ENCODE peak calls at places on chromosomes 12 and 14, in nine cellular contexts. X is neural progenitor cell; U is CD8-positive, alpha-beta memory T cell; O is hepatocyte; H is right cardiac atrium; E is tibial nerve; S is ovary; B is uterus; D is GM06990. J is an unnamed sample. For H3K27me3, the result is how much of the 10 kb centered on the place peaks cover.

GRCh38 chr14:65961004-65961403 is 525.2 kb upstream of the CCDC196 start:
- DNase-seq in X (peak), U (peak), O (peak), H (peak), E (no peak), S (no peak), B (peak), D (peak), J (no peak)

GRCh38 chr12:109185441-109185840 is 69.1 kb downstream of the ACACB start:
- DNase-seq in X (no peak), U (no peak), O (no peak), H (no peak), E (no peak), S (no peak), B (no peak), D (no peak), J (no peak)

GRCh38 chr12:25189656-25190055 is 5.3 kb downstream of the DNAI7 start:
- DNase-seq in X (no peak), U (no peak), O (no peak), H (no peak), E (no peak), S (no peak), B (no peak), D (no peak), J (no peak)

GRCh38 chr12:20525064-20525610 is 156.8 kb downstream of the PDE3A start:
- DNase-seq in X (no peak), U (no peak), O (no peak), H (no peak), E (no peak), S (no peak), B (no peak), D (no peak), J (no peak)

GRCh38 chr14:34999500-34999899 is 16.7 kb downstream of the SRP54 start:
- DNase-seq in X (no peak), U (no peak), O (no peak), H (no peak), E (no peak), S (no peak), B (no peak), D (no peak), J (no peak)

GRCh38 chr14:74570696-74571095 is 41.3 kb downstream of the LTBP2 start:
- DNase-seq in X (no peak), U (no peak), O (no peak), H (no peak), E (no peak), S (peak), B (no peak), D (no peak), J (no peak)

GRCh38 chr14:39621223-39621622 is 189.0 kb upstream of the FBXO33 start:
- DNase-seq in X (no peak), U (no peak), O (no peak), H (no peak), E (no peak), S (no peak), B (no peak), D (no peak), J (no peak)

GRCh38 chr12:81088221-81088620 is 10.3 kb downstream of the ACSS3 start:
- DNase-seq in X (no peak), U (no peak), O (no peak), H (no peak), E (no peak), S (no peak), B (no peak), D (no peak), J (no peak)

GRCh38 chr14:67487937-67488893 is at the start of gene TMEM229B:
- DNase-seq in X (no peak), U (peak), O (no peak), H (peak), E (no peak), S (no peak), B (no peak), D (peak), J (no peak)

GRCh38 chr14:43406936-43407335 is 1100.1 kb downstream of the FSCB start:
- DNase-seq in X (no peak), U (no peak), O (no peak), H (no peak), E (no peak), S (no peak), B (no peak), D (no peak), J (no peak)

GRCh38 chr14:59768855-59769254 is 101.7 kb downstream of the RTN1 start:
- DNase-seq in X (no peak), U (no peak), O (no peak), H (no peak), E (no peak), S (no peak), B (no peak), D (no peak), J (no peak)

GRCh38 chr12:64171715-64172114 is 50.4 kb downstream of the KICS2 start:
- DNase-seq in X (no peak), U (no peak), O (no peak), H (no peak), E (no peak), S (no peak), B (no peak), D (no peak), J (no peak)

GRCh38 chr14:95075789-95076188 is 81.5 kb downstream of the DICER1 start:
- DNase-seq in X (no peak), U (no peak), O (no peak), H (no peak), E (no peak), S (no peak), B (no peak), D (no peak), J (no peak)

GRCh38 chr14:78254911-78255431 is 84.8 kb downstream of the NRXN3 start:
- DNase-seq in X (no peak), U (no peak), O (no peak), H (no peak), E (no peak), S (no peak), B (no peak), D (peak), J (peak)

GRCh38 chr12:42588981-42589464 is 523 bp downstream of the PRICKLE1 start:
- DNase-seq in X (peak), U (no peak), O (peak), H (peak), E (peak), S (peak), B (peak), D (peak), J (no peak)

GRCh38 chr12:114679942-114680341 is 4.0 kb downstream of the TBX3 start:
- DNase-seq in X (no peak), U (no peak), O (no peak), H (no peak), E (no peak), S (no peak), B (no peak), D (no peak), J (no peak)

GRCh38 chr14:55802986-55803431 is 223.0 kb downstream of the KTN1 start:
- DNase-seq in X (no peak), U (no peak), O (peak), H (no peak), E (no peak), S (no peak), B (no peak), D (no peak), J (no peak)

GRCh38 chr12:99767809-99768208 is 120.3 kb downstream of the GARIN6 start:
- DNase-seq in X (no peak), U (no peak), O (peak), H (no peak), E (no peak), S (no peak), B (no peak), D (no peak), J (no peak)

GRCh38 chr14:63800651-63801385 is 52.0 kb upstream of the SYNE2 start:
- DNase-seq in X (no peak), U (no peak), O (no peak), H (no peak), E (no peak), S (no peak), B (no peak), D (no peak), J (no peak)

GRCh38 chr12:13000616-13000934 is 510 bp upstream of the HEBP1 start:
- DNase-seq in X (peak), U (no peak), O (no peak), H (no peak), E (no peak), S (no peak), B (no peak), D (no peak), J (no peak)

GRCh38 chr12:121983546-121984205 is 38.0 kb upstream of the BCL7A start:
- DNase-seq in X (no peak), U (no peak), O (no peak), H (no peak), E (no peak), S (no peak), B (no peak), D (no peak), J (no peak)

GRCh38 chr14:101087614-101088394 is 184.3 kb upstream of the RTL1 start:
- DNase-seq in X (no peak), U (no peak), O (no peak), H (peak), E (no peak), S (no peak), B (no peak), D (no peak), J (no peak)

GRCh38 chr14:79011091-79011919 is 841.1 kb downstream of the NRXN3 start:
- DNase-seq in X (peak), U (no peak), O (peak), H (no peak), E (no peak), S (no peak), B (no peak), D (no peak), J (peak)

GRCh38 chr14:36661506-36662257 is at the start of gene PAX9:
- DNase-seq in X (peak), U (peak), O (peak), H (peak), E (peak), S (no peak), B (peak), D (peak), J (peak)

GRCh38 chr14:36663404-36664321 is 2.0 kb downstream of the PAX9 start:
- DNase-seq in X (peak), U (no peak), O (no peak), H (no peak), E (no peak), S (no peak), B (no peak), D (no peak), J (no peak)

GRCh38 chr14:36660736-36661505 is 739 bp upstream of the PAX9 start:
- DNase-seq in X (no peak), U (no peak), O (no peak), H (peak), E (no peak), S (no peak), B (no peak), D (no peak), J (no peak)

GRCh38 chr14:36662543-36663403 is 1.1 kb downstream of the PAX9 start:
- DNase-seq in X (peak), U (no peak), O (no peak), H (no peak), E (no peak), S (no peak), B (no peak), D (no peak), J (no peak)

DNA sequence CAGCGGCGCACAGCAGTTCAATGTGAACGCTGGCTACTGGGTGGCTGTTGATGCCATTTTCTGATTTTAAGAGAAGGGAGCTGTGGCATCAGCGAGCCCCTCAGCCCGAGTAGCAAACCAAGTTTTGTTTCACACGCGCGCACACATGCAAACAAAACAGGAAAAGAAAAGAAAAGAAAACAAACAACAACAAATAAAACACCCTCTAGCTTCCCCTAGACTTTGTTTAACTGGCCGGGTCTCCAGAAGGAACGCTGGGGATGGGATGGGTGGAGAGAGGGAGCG is 540 bp downstream of the PAX9 start:
- DNase-seq in X (no peak), U (no peak), O (no peak), H (no peak), E (no peak), S (no peak), B (no peak), D (no peak), J (no peak)
- H3K4me3 ChIP-seq in X (peak), U (no peak), O (peak), H (peak), E (peak), S (peak), B (no peak), D (no peak), J (peak)

GRCh38 chr14:72825486-72825885 is 68.4 kb downstream of the DPF3 start:
- DNase-seq in X (no peak), U (no peak), O (no peak), H (no peak), E (no peak), S (no peak), B (no peak), D (no peak), J (no peak)

GRCh38 chr14:72824051-72824450 is 69.8 kb downstream of the DPF3 start:
- DNase-seq in X (no peak), U (no peak), O (no peak), H (no peak), E (no peak), S (no peak), B (no peak), D (no peak), J (no peak)

GRCh38 chr14:72828604-72829003 is 65.3 kb downstream of the DPF3 start:
- DNase-seq in X (no peak), U (no peak), O (no peak), H (no peak), E (no peak), S (no peak), B (no peak), D (no peak), J (no peak)

GRCh38 chr14:72822946-72823611 is 70.8 kb downstream of the DPF3 start:
- DNase-seq in X (no peak), U (no peak), O (no peak), H (peak), E (no peak), S (no peak), B (no peak), D (no peak), J (no peak)

DNA sequence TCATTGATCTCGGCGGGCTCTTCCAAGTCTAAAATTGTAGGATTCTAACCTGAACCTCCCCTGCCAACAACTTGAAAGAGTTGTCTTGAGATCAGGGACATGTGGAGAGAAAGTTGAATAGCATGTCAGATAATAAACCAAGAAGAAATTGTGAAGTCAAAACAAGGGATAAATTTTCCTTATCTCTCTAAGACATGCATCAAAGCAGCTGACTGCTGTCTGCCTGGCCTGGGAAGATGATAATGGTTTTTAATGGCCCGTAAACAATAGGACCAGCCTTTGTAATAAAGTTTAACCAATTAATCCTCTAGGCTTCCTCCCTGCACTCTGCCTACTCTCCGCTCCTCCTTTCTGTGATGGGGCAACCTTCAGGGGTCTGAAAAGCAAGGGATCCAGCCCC is 67.9 kb downstream of the DPF3 start:
- DNase-seq in X (no peak), U (no peak), O (no peak), H (no peak), E (no peak), S (no peak), B (no peak), D (no peak), J (no peak)
- H3K27me3 ChIP-seq in X (under half), U (under half), O (under half), H (under half), E (under half), S (under half), B (under half), D (under half), J (under half)

GRCh38 chr12:55932546-55932919 is 1.6 kb downstream of the DGKA start:
- DNase-seq in X (no peak), U (peak), O (no peak), H (no peak), E (no peak), S (no peak), B (no peak), D (no peak), J (no peak)
- H3K4me3 ChIP-seq in X (peak), U (peak), O (peak), H (peak), E (peak), S (peak), B (peak), D (peak), J (peak)

GRCh38 chr12:14852880-14853279 is 9.6 kb upstream of the ART4 start:
- DNase-seq in X (no peak), U (no peak), O (no peak), H (no peak), E (no peak), S (no peak), B (no peak), D (no peak), J (no peak)
- H3K27me3 ChIP-seq in X (under half), U (under half), O (under half), H (under half), E (under half), S (under half), B (under half), D (under half), J (under half)

GRCh38 chr14:23071975-23072539 is 14.7 kb upstream of the CDH24 start:
- DNase-seq in X (peak), U (no peak), O (peak), H (peak), E (no peak), S (no peak), B (no peak), D (no peak), J (no peak)

GRCh38 chr14:23071244-23071974 is 14.1 kb upstream of the CDH24 start:
- DNase-seq in X (peak), U (peak), O (peak), H (peak), E (peak), S (peak), B (peak), D (peak), J (peak)

GRCh38 chr14:23068792-23069412 is 11.6 kb upstream of the CDH24 start:
- DNase-seq in X (peak), U (peak), O (peak), H (peak), E (peak), S (peak), B (peak), D (no peak), J (peak)

GRCh38 chr14:23069413-23069806 is 12.1 kb upstream of the CDH24 start:
- DNase-seq in X (no peak), U (no peak), O (no peak), H (no peak), E (no peak), S (no peak), B (no peak), D (no peak), J (no peak)

DNA sequence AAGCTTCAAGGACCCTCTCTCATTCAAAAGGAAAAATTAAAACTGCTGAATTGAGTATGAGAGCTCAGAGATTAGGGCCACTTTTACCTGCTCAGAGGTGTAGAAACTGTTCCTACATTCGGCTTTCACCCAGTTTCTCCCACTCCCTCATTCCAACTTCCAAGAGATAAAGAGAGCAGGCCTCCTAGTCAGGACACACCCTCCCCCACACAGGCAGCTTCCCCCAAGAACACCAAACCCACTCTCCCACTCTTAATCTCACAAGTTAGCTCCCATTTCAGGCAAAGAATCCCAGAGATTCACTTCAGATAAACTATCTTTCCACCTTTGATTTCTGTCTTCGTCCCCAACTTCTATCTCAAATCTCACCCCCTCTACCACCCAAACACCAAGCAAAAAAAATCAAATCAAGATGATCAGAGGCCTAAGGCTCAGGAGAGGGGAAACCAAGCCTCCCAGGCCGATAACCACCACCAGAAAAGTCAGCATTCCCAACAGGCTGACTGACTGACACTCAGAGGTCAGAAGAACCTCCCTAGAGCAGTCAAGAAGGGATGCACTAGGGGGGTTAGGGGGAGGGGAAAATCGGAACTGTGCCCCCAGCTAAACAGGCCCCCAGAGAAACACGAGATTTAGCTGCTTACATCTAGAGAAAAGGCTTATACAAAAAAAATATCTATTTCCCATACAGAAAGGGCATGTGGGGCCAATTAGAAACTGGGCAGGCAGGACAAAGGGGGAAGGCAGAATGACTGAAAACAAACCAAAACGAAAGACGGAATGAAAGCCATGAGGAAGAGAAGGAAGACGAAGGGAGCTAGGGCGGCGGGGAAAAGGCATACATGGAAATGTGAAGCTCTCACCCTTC is 13.2 kb upstream of the CDH24 start:
- DNase-seq in X (no peak), U (no peak), O (no peak), H (no peak), E (no peak), S (no peak), B (no peak), D (no peak), J (no peak)
- H3K4me3 ChIP-seq in X (peak), U (peak), O (peak), H (peak), E (peak), S (peak), B (peak), D (peak), J (peak)

GRCh38 chr14:76260749-76261148 is 109.0 kb downstream of the GPATCH2L start:
- DNase-seq in X (no peak), U (no peak), O (no peak), H (no peak), E (no peak), S (no peak), B (no peak), D (no peak), J (no peak)
- H3K27me3 ChIP-seq in X (under half), U (under half), O (under half), H (under half), E (under half), S (under half), B (under half), D (under half), J (under half)

GRCh38 chr14:22003471-22003870 is 329.9 kb upstream of the OR4E1 start:
- DNase-seq in X (no peak), U (no peak), O (no peak), H (no peak), E (no peak), S (no peak), B (no peak), D (no peak), J (no peak)
- H3K4me3 ChIP-seq in X (no peak), U (peak), O (no peak), H (no peak), E (no peak), S (no peak), B (no peak), D (no peak), J (no peak)

DNA sequence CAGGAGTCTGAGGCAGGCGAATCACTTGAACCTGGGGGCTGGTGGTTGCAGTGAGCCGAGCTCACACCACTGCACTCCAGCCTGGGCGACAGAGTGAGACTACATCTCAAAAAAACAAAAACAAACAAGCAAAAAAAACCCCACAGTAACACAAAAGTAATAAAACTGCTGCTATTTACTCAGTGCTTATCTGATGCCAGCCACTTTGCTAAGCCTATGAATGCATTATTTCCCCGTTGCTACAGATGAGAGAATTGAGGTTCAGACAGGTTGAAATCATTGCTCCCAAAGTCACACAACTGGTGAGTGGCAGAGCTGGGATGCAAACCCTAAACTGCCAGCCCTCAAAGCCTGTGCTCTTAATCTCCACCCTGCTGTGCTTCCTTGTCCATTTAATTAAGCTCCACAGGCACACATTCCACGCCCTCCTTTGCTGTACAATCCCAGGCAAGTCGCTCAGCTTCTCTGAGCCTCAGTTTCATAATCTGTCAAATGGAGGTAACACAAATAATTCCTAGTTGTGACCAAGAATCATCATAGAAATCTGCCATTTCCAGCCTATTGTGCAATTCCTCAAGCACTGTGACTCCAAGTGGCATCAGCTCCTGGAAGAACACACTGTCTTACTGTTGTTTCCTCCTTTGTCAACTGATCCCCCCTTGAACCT is 5.7 kb upstream of the OAS3 start:
- DNase-seq in X (peak), U (no peak), O (no peak), H (no peak), E (no peak), S (no peak), B (no peak), D (no peak), J (no peak)
- H3K27me3 ChIP-seq in X (under half), U (under half), O (under half), H (under half), E (under half), S (under half), B (under half), D (under half), J (under half)